ENCODE peak calls at places on chromosomes 6 and 20, in four cellular contexts. K is AG04449, R is cardiac fibroblast, G is astrocyte of the spinal cord. O is an unnamed sample.

GRCh38 chr6:7433211-7433610 is 43.6 kb downstream of the RIOK1 start:
- DNase-seq in K (no peak), R (no peak), G (no peak), O (no peak)

GRCh38 chr20:25339608-25340007 is 51.0 kb downstream of the ABHD12 start:
- DNase-seq in K (no peak), R (no peak), G (no peak), O (no peak)

GRCh38 chr20:51768759-51769517 is 748 bp upstream of the ATP9A start:
- DNase-seq in K (no peak), R (no peak), G (no peak), O (no peak)

GRCh38 chr20:59253779-59254319 is 46.6 kb upstream of the EDN3 start:
- DNase-seq in K (no peak), R (no peak), G (no peak), O (no peak)

GRCh38 chr6:87669051-87669450 is 33.0 kb downstream of the AKIRIN2 start:
- DNase-seq in K (no peak), R (no peak), G (no peak), O (no peak)

GRCh38 chr20:1440024-1440423 is 26.6 kb downstream of the NSFL1C start:
- DNase-seq in K (no peak), R (peak; percentile 32), G (no peak), O (no peak)

GRCh38 chr20:33489495-33490022 is 337 bp upstream of the CBFA2T2 start:
- DNase-seq in K (peak; percentile 69), R (peak; percentile 97), G (peak; percentile 98), O (peak; percentile 80)

GRCh38 chr6:44222987-44223470 is 366 bp upstream of the SLC29A1 start:
- DNase-seq in K (no peak), R (no peak), G (no peak), O (no peak)

GRCh38 chr20:50366270-50367103 is 143.7 kb upstream of the PTPN1 start:
- DNase-seq in K (no peak), R (peak; percentile 62), G (peak; percentile 56), O (peak; percentile 8)

GRCh38 chr6:165556116-165556843 is 106.8 kb downstream of the PDE10A start:
- DNase-seq in K (no peak), R (peak; percentile 62), G (peak; percentile 65), O (no peak)

GRCh38 chr6:132734694-132735236 is 20.9 kb upstream of the VNN1 start:
- DNase-seq in K (no peak), R (peak; percentile 81), G (no peak), O (no peak)

GRCh38 chr6:156029296-156029985 is 573.8 kb upstream of the NOX3 start:
- DNase-seq in K (no peak), R (no peak), G (no peak), O (no peak)

GRCh38 chr6:168410035-168410434 is 30.9 kb upstream of the SMOC2 start:
- DNase-seq in K (no peak), R (no peak), G (no peak), O (no peak)

GRCh38 chr6:32462609-32463008 is 22.9 kb downstream of the HLA-DRA start:
- DNase-seq in K (no peak), R (no peak), G (no peak), O (no peak)

GRCh38 chr6:15662246-15663056 is at the start of gene DTNBP1:
- DNase-seq in K (no peak), R (peak; percentile 32), G (peak; percentile 21), O (no peak)

GRCh38 chr6:150380256-150380655 is 11.4 kb downstream of the IYD start:
- DNase-seq in K (no peak), R (peak; percentile 52), G (peak; percentile 52), O (peak; percentile 38)

GRCh38 chr20:48184229-48184628 is 398.9 kb upstream of the SULF2 start:
- DNase-seq in K (no peak), R (no peak), G (no peak), O (no peak)

DNA sequence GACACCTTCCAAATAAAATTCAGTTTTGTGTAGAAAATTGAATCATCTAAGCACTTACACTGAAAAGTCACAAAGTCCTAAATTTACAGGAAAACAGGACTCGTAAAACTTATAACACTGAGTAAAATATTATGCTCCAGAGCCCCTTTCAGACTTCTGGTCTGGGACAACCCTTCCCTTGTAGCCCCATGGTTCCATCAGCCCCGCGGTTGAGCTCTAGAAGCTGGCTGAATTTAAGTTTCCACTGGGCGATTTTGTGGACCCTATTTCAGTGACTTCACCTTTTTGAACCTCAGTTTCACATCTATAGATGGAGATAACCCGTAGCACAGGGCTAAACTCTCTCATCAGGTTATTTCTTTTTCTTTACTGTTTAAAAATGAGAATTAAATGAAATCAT is 117.7 kb upstream of the BACH2 start:
- DNase-seq in K (no peak), R (no peak), G (no peak), O (no peak)
- H3K4me3 ChIP-seq in K (no peak overlapping the region), R (no peak overlapping the region), G (no peak overlapping the region), O (no peak overlapping the region)

GRCh38 chr6:6218246-6219085 is 102.0 kb downstream of the F13A1 start:
- DNase-seq in K (no peak), R (peak; percentile 7), G (peak; percentile 2), O (no peak)
- H3K4me3 ChIP-seq in K (no peak overlapping the region), R (no peak overlapping the region), G (no peak overlapping the region), O (no peak overlapping the region)

GRCh38 chr6:37005061-37005810 is at the start of gene FGD2:
- DNase-seq in K (no peak), R (no peak), G (no peak), O (no peak)

GRCh38 chr6:37006793-37007339 is 1.4 kb downstream of the FGD2 start:
- DNase-seq in K (no peak), R (peak; percentile 33), G (no peak), O (no peak)

GRCh38 chr6:37008484-37009186 is 3.2 kb downstream of the FGD2 start:
- DNase-seq in K (no peak), R (no peak), G (no peak), O (no peak)

GRCh38 chr6:37005827-37006514 is 516 bp downstream of the FGD2 start:
- DNase-seq in K (no peak), R (no peak), G (no peak), O (no peak)

DNA sequence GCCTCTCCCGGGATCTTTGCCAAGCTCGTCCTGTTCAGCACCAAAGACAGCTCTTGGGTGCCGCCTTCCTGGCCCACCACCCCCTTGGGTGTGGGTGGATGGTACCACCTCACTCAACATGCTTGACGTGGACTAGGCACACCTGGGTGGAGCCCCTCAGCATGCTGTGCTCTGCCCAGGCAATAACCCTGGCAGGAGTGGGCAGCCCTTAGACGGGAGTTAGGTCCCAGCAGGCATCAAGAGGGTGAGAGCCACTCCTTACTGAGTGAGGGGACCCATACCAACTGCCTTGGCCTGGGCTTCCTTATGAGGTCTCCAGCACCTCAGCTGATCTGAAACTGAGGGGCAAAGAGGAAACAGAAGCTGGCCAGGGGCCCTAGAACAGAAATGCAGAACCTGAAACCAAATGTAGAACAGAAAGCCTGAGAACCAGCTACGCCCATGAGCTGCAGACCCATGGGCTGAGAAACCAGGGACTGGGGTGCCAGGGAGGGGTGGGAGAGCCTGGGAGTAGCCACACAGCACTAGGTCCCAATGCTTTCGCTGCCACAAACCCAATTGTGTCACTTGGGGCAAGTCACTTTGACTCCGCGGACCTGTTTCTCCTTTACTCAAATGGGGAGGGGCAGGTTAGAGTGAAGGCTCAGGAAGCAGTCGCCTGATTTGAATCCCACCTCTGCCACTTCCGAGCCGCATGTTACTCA is 2.0 kb downstream of the FGD2 start:
- DNase-seq in K (no peak), R (no peak), G (no peak), O (no peak)
- H3K4me3 ChIP-seq in K (no peak overlapping the region), R (no peak overlapping the region), G (no peak overlapping the region), O (no peak overlapping the region)

GRCh38 chr6:123398072-123398471 is 238.7 kb downstream of the TRDN start:
- DNase-seq in K (no peak), R (no peak), G (no peak), O (no peak)
- H3K4me3 ChIP-seq in K (no peak overlapping the region), R (no peak overlapping the region), G (no peak overlapping the region), O (no peak overlapping the region)

GRCh38 chr6:26250806-26251075 is 114.3 kb upstream of the BTN3A2 start:
- DNase-seq in K (no peak), R (no peak), G (no peak), O (no peak)
- H3K4me3 ChIP-seq in K (peak overlapping the region; percentile 72), R (peak overlapping the region; percentile 65), G (peak overlapping the region; percentile 87), O (peak overlapping the region; percentile 54)

DNA sequence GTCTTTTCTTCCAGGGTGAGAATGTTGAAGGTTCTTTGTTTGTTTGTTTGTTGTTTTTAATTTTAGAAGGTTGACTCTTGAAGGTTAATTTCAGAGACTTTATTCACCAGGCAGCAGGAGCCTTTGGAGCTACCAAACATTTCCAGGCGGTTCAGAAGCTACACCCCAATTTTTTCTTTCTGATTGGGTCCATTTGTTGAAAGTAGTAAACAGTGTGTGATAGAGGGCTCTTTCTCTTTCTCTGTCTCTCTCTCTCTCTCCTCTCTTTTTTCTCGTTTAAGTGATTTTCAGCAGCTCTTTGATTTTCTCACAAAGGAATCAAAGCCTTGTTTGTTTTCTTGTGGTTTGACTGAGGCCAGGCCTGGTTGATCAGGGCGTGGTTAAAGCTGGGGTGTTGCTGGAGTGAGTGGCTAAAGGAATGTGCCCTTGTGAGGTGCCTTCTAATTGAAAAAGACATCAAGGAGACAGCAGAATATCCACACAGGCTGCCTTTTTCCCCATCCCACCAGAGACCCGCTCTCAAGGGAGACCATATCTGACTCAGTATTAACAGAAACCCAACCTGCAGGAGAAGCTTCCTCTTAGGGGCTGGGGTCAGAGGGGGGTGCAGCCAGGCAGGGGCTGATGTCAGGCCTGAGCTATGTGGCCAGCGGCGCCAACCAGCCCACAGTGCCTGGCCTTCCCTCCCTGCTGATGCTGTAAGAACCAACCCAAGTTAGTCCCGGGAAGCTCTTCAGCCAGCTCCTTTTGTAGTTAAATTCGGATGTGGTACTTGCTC is 40.4 kb upstream of the NAA20 start:
- DNase-seq in K (no peak), R (peak; percentile 89), G (peak; percentile 92), O (no peak)
- H3K4me3 ChIP-seq in K (peak overlapping the region; percentile 90), R (peak overlapping the region; percentile 72), G (peak overlapping the region; percentile 86), O (peak overlapping the region; percentile 78)

O was measured in AG09309.